ENCODE peak calls at places on chromosomes 3 and 15, in eight cellular contexts. J is LoVo, C is mucosa of descending colon, F is retina, K is fibroblast of the conjunctiva, L is SW480, M is esophagus squamous epithelium, A is GM12892. H is an unnamed sample.

GRCh38 chr3:161295325-161295724 is 74.2 kb downstream of the NMD3 start:
- DNase-seq in J (peak), C (no peak), F (no peak), K (no peak), L (peak), M (no peak), A (no peak), H (no peak)

GRCh38 chr15:74302821-74303359 is 64.6 kb downstream of the CYP11A1 start:
- DNase-seq in J (peak), C (no peak), F (peak), K (no peak), L (no peak), M (no peak), A (peak), H (peak)

GRCh38 chr3:100289339-100289738 is 28.5 kb downstream of the TBC1D23 start:
- DNase-seq in J (no peak), C (no peak), F (no peak), K (no peak), L (no peak), M (no peak), A (no peak), H (no peak)

GRCh38 chr3:65174713-65175112 is 486.9 kb upstream of the ADAMTS9 start:
- DNase-seq in J (no peak), C (no peak), F (no peak), K (no peak), L (no peak), M (no peak), A (no peak), H (peak)

GRCh38 chr3:151135548-151136337 is 50.3 kb downstream of the MED12L start:
- DNase-seq in J (no peak), C (no peak), F (no peak), K (no peak), L (no peak), M (no peak), A (no peak), H (no peak)

GRCh38 chr3:24586920-24587319 is 92.3 kb upstream of the THRB start:
- DNase-seq in J (no peak), C (no peak), F (no peak), K (no peak), L (no peak), M (no peak), A (no peak), H (no peak)

GRCh38 chr15:23467110-23467600 is 20.1 kb upstream of the GOLGA6L2 start:
- DNase-seq in J (peak), C (no peak), F (peak), K (peak), L (peak), M (no peak), A (no peak), H (peak)

GRCh38 chr15:63528138-63528659 is 23.8 kb downstream of the USP3 start:
- DNase-seq in J (no peak), C (no peak), F (no peak), K (no peak), L (no peak), M (no peak), A (no peak), H (no peak)

GRCh38 chr15:53758412-53758811 is 1.1 kb downstream of the WDR72 start:
- DNase-seq in J (no peak), C (no peak), F (no peak), K (no peak), L (no peak), M (no peak), A (no peak), H (no peak)

GRCh38 chr15:76986743-76987142 is 8.2 kb upstream of the PSTPIP1 start:
- DNase-seq in J (no peak), C (no peak), F (no peak), K (no peak), L (no peak), M (no peak), A (no peak), H (no peak)

GRCh38 chr15:42891569-42891968 is 29.0 kb downstream of the TTBK2 start:
- DNase-seq in J (no peak), C (no peak), F (no peak), K (no peak), L (no peak), M (no peak), A (no peak), H (no peak)

GRCh38 chr3:72171946-72172345 is 387.0 kb upstream of the PROK2 start:
- DNase-seq in J (no peak), C (no peak), F (no peak), K (no peak), L (no peak), M (no peak), A (no peak), H (no peak)

GRCh38 chr3:64852738-64853137 is 164.9 kb upstream of the ADAMTS9 start:
- DNase-seq in J (no peak), C (no peak), F (no peak), K (no peak), L (no peak), M (no peak), A (no peak), H (no peak)

GRCh38 chr3:94862703-94863102 is 799.8 kb downstream of the NSUN3 start:
- DNase-seq in J (peak), C (no peak), F (no peak), K (no peak), L (peak), M (no peak), A (no peak), H (peak)

GRCh38 chr3:50370594-50370993 is 11.3 kb upstream of the TMEM115 start:
- DNase-seq in J (no peak), C (no peak), F (peak), K (no peak), L (peak), M (no peak), A (no peak), H (no peak)

GRCh38 chr3:122406198-122406597 is 9.7 kb downstream of the WDR5B start:
- DNase-seq in J (no peak), C (no peak), F (no peak), K (no peak), L (no peak), M (no peak), A (no peak), H (no peak)

GRCh38 chr15:99425666-99426301 is 140.0 kb upstream of the MEF2A start:
- DNase-seq in J (no peak), C (peak), F (no peak), K (no peak), L (no peak), M (no peak), A (no peak), H (peak)

GRCh38 chr3:58924581-58924980 is 125.2 kb downstream of the CFAP20DC start:
- DNase-seq in J (no peak), C (no peak), F (no peak), K (no peak), L (no peak), M (no peak), A (no peak), H (no peak)

GRCh38 chr15:75902129-75902557 is 1.5 kb upstream of the FBXO22 start:
- DNase-seq in J (no peak), C (no peak), F (no peak), K (no peak), L (no peak), M (no peak), A (no peak), H (no peak)

GRCh38 chr3:52216585-52217408 is 8.6 kb downstream of the TLR9 start:
- DNase-seq in J (peak), C (peak), F (no peak), K (peak), L (peak), M (no peak), A (no peak), H (peak)

GRCh38 chr15:90161946-90162345 is 39.2 kb upstream of the SEMA4B start:
- DNase-seq in J (no peak), C (no peak), F (no peak), K (no peak), L (no peak), M (no peak), A (no peak), H (peak)